ENCODE peak calls at places on chromosomes 16 and 17, in eight cellular contexts. I is upper lobe of right lung; N is GM23248; A is trophoblast cell; V is uterus; L is heart right ventricle; G is ovary; J is CD4-positive, CD25-positive, alpha-beta regulatory T cell. D is an unnamed sample. For H3K4me1, the result is how much of the 10 kb centered on the place peaks cover.

GRCh38 chr16:87809150-87809902 is 43.5 kb upstream of the KLHDC4 start:
- DNase-seq in I (no peak), N (no peak), A (no peak), V (no peak), L (no peak), G (no peak), J (no peak), D (no peak)

GRCh38 chr17:60311936-60312335 is 80.0 kb downstream of the USP32 start:
- DNase-seq in I (no peak), N (peak), A (no peak), V (no peak), L (no peak), G (no peak), J (no peak), D (no peak)

GRCh38 chr17:77247609-77248008 is 106.8 kb downstream of the SEC14L1 start:
- DNase-seq in I (no peak), N (no peak), A (no peak), V (no peak), L (no peak), G (no peak), J (no peak), D (no peak)

GRCh38 chr16:50006954-50007353 is 18.1 kb upstream of the CNEP1R1 start:
- DNase-seq in I (no peak), N (no peak), A (no peak), V (no peak), L (no peak), G (no peak), J (no peak), D (no peak)

GRCh38 chr17:41474863-41475262 is 6.1 kb downstream of the KRT35 start:
- DNase-seq in I (no peak), N (peak), A (no peak), V (no peak), L (peak), G (peak), J (no peak), D (no peak)

GRCh38 chr16:50197582-50197981 is 44.5 kb downstream of the TENT4B start:
- DNase-seq in I (no peak), N (no peak), A (no peak), V (no peak), L (no peak), G (no peak), J (no peak), D (no peak)

GRCh38 chr17:36934759-36935630 is 2.3 kb upstream of the LHX1 start:
- DNase-seq in I (peak), N (no peak), A (no peak), V (no peak), L (no peak), G (no peak), J (peak), D (peak)

GRCh38 chr17:27237890-27238289 is 56.0 kb upstream of the WSB1 start:
- DNase-seq in I (no peak), N (no peak), A (no peak), V (no peak), L (no peak), G (no peak), J (no peak), D (no peak)

GRCh38 chr17:76166168-76166567 is 25.1 kb upstream of the FOXJ1 start:
- DNase-seq in I (no peak), N (peak), A (no peak), V (no peak), L (no peak), G (no peak), J (no peak), D (no peak)

GRCh38 chr16:5884996-5885395 is 787.4 kb upstream of the EEF2KMT start:
- DNase-seq in I (no peak), N (no peak), A (no peak), V (no peak), L (no peak), G (no peak), J (no peak), D (no peak)

GRCh38 chr17:17125136-17126084 is 80.7 kb downstream of the PLD6 start:
- DNase-seq in I (no peak), N (no peak), A (no peak), V (no peak), L (no peak), G (no peak), J (no peak), D (peak)

GRCh38 chr17:21286771-21287702 is 2.5 kb downstream of the MAP2K3 start:
- DNase-seq in I (peak), N (no peak), A (peak), V (no peak), L (no peak), G (peak), J (no peak), D (no peak)

DNA sequence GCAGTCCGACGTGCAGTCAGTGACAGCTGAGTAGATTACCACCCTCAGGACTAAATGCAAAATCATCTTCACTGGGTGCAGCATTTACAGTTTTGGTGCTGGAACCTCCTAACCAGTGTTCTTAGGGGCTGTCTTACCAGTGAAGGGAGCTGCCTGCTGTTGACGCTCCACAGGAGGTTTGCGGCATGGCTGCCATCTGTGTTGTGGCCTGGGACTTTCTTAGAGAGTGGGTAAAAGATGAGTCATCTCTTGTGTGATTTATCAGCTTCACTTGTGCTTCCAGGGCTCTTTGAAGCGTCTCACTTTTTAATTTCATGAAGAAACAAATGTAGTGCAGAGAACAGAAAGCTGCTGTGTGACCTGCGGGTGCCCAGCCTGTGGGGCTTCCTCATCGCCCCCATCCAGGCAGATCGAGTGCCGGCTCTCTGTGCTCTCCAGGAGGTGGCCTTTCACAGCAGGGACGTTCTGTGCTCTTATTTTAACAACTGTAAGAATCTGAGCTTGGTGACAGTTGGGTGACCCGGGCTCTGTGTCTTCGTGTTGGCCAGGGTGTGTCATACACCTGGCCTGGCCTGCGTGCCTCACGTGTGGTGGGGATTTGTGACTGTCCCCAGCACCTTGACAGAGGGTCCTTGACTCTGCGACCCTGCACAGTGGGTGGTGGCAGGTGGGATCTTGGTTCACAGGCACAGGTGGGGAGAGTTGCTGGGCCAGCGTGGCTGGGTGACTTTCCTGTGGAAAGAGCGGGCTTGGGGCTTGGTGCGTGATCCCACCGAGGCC is 24.3 kb upstream of the ZNF750 start:
- DNase-seq in I (no peak), N (peak), A (no peak), V (no peak), L (no peak), G (no peak), J (peak), D (no peak)
- H3K4me1 ChIP-seq in I (under half), N (under half), A (half or more), V (under half), L (half or more), G (under half), J (half or more), D (under half)

DNA sequence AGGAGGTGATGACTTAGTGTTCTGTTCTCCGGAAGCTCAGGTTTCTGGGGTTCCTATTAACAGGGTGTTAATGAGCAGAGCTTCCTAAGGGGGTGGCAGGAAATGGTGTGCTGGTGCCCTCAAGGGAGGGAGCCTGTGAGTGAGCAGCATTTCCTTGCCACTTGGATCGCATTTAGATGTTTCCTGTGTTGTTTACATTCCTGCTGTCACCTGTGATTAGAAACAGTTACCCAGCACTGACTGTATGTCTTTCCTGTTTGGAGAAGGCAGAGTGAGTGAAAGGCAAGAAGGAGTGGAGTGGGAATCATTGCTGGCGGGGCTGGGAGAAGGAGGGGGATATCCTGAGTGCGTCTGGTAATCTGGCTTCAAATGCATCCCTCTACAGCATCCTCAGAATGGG is 214.6 kb downstream of the CCDC182 start:
- DNase-seq in I (no peak), N (peak), A (no peak), V (no peak), L (no peak), G (no peak), J (no peak), D (no peak)
- H3K4me1 ChIP-seq in I (under half), N (under half), A (under half), V (under half), L (under half), G (under half), J (under half), D (under half)

GRCh38 chr16:57663436-57663835 is 4.7 kb upstream of the ADGRG3 start:
- DNase-seq in I (no peak), N (no peak), A (no peak), V (no peak), L (no peak), G (no peak), J (no peak), D (no peak)
- H3K4me1 ChIP-seq in I (under half), N (under half), A (under half), V (under half), L (under half), G (under half), J (under half), D (under half)

DNA sequence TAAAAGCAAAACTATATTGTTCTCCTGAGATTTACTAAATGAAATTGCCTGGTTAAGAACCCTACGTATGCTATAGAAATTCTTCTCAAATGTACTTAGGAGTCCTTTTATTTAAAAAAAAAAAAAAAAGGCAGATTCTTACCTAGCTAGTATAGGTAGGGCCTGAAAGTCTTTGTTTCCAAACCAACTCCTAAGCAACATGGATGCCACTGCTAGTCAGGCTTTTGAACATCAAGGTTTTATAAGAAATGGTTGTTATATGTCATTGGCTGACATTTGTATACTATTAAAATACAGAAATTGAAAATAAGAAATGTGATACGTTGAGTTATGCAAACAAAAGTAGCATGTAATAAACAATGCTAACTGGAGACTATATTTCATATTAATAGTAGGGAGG is 1.2 kb downstream of the EVI2A start:
- DNase-seq in I (no peak), N (no peak), A (no peak), V (no peak), L (no peak), G (no peak), J (no peak), D (no peak)
- H3K4me1 ChIP-seq in I (under half), N (under half), A (under half), V (under half), L (under half), G (under half), J (half or more), D (under half)

DNA sequence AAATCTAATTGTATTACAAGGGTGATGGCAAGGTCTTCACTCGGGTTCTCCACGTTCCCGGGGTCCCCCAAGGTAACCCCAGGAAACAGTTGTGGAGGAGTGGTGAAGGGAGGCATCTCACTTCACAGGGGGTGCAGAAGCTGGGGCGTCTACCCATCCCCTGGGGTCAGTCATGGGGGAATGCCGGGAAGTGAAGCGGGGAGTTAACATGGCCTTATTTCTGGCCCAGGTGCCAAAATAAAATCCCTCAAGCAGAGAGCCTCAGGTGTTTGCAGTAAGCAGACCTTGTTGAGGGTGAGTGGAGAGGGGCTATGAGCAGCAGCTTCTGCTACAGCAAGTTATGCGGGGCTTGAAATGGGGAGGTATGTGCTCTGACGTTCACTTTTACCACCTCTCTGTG is 9.0 kb upstream of the ATP2C2 start:
- DNase-seq in I (no peak), N (no peak), A (no peak), V (no peak), L (no peak), G (no peak), J (no peak), D (no peak)
- H3K4me1 ChIP-seq in I (under half), N (under half), A (under half), V (under half), L (under half), G (under half), J (under half), D (under half)